ENCODE peak calls at places on chromosomes 13 and 19, in six cellular contexts. K, A, Y, E, S and Z are unnamed samples.

GRCh38 chr13:29101404-29101803 is 281.3 kb downstream of the MTUS2 start:
- DNase-seq in K (no peak), E (no peak), Y (no peak), S (no peak), A (no peak), Z (no peak)

GRCh38 chr19:42198676-42199439 is 18.6 kb downstream of the DEDD2 start:
- DNase-seq in E (no peak), Y (no peak), K (no peak), S (peak; percentile 15), A (no peak), Z (no peak)

GRCh38 chr13:24706886-24707585 is 26.8 kb downstream of the ATP12A start:
- DNase-seq in A (no peak), K (no peak), Y (no peak), S (no peak), E (no peak), Z (no peak)

GRCh38 chr13:66048888-66049287 is 1181.2 kb downstream of the PCDH9 start:
- DNase-seq in E (no peak), K (no peak), Y (no peak), A (no peak), S (no peak), Z (no peak)

GRCh38 chr19:2026770-2027169 is 11.3 kb upstream of the BTBD2 start:
- DNase-seq in K (no peak), Y (no peak), S (no peak), E (no peak), A (no peak), Z (no peak)

GRCh38 chr13:71625694-71626093 is 241.3 kb downstream of the DACH1 start:
- DNase-seq in E (no peak), A (no peak), Y (no peak), S (no peak), K (no peak), Z (no peak)

GRCh38 chr19:55620410-55620809 is 4.0 kb downstream of the ZNF784 start:
- DNase-seq in S (no peak), Y (no peak), A (no peak), K (no peak), E (no peak), Z (no peak)

GRCh38 chr19:55484571-55485438 is at the start of gene NAT14:
- DNase-seq in E (no peak), K (peak; percentile 39), Y (peak; percentile 95), A (no peak), S (peak; percentile 48), Z (no peak)

GRCh38 chr13:49996166-49996915 is 501 bp upstream of the TRIM13 start:
- DNase-seq in Y (peak; percentile 98), K (peak; percentile 56), E (peak; percentile 93), S (peak; percentile 94), A (peak; percentile 96), Z (peak; percentile 95)

GRCh38 chr19:8640402-8641004 is 10.1 kb downstream of the NFILZ start:
- DNase-seq in Y (no peak), S (no peak), K (peak; percentile 88), A (peak; percentile 77), E (peak; percentile 50), Z (no peak)

GRCh38 chr19:54096642-54097106 is 3.9 kb downstream of the OSCAR start:
- DNase-seq in E (no peak), S (no peak), K (no peak), A (no peak), Y (peak; percentile 23), Z (no peak)

GRCh38 chr13:107119989-107120881 is 552.3 kb upstream of the ARGLU1 start:
- DNase-seq in A (no peak), Y (no peak), K (peak; percentile 85), E (no peak), S (no peak), Z (no peak)

GRCh38 chr19:6528544-6529121 is 2.2 kb upstream of the TNFSF9 start:
- DNase-seq in S (no peak), K (peak; percentile 60), Y (no peak), E (peak; percentile 52), A (peak; percentile 79), Z (peak; percentile 92)

GRCh38 chr19:42467437-42467760 is 24.7 kb upstream of the CXCL17 start:
- DNase-seq in K (no peak), A (no peak), E (no peak), Y (no peak), S (no peak), Z (no peak)

GRCh38 chr13:108947551-108948030 is 318.2 kb downstream of the MYO16 start:
- DNase-seq in Y (no peak), S (no peak), K (no peak), E (peak; percentile 21), A (no peak), Z (no peak)

GRCh38 chr19:46065486-46065885 is 24.7 kb upstream of the IGFL4 start:
- DNase-seq in Y (no peak), K (no peak), A (no peak), S (no peak), E (no peak), Z (no peak)

GRCh38 chr13:113064534-113065405 is 40.8 kb upstream of the F7 start:
- DNase-seq in A (no peak), K (no peak), Y (no peak), S (peak; percentile 36), E (no peak), Z (no peak)

GRCh38 chr13:33213024-33213795 is 72.3 kb downstream of the STARD13 start:
- DNase-seq in K (peak; percentile 46), Y (peak; percentile 53), S (peak; percentile 68), A (no peak), E (no peak), Z (peak; percentile 53)

GRCh38 chr19:6802336-6803035 is 30.0 kb downstream of the VAV1 start:
- DNase-seq in K (no peak), S (peak; percentile 3), Y (peak; percentile 7), E (peak; percentile 35), A (peak; percentile 72), Z (peak; percentile 92)

GRCh38 chr19:48444129-48444932 is 1.5 kb upstream of the GRWD1 start:
- DNase-seq in Y (no peak), E (no peak), A (no peak), S (no peak), K (no peak), Z (no peak)

GRCh38 chr13:110790371-110790770 is 76.9 kb downstream of the ING1 start:
- DNase-seq in A (no peak), S (no peak), Y (no peak), E (no peak), K (no peak), Z (no peak)
- H3K4me1 ChIP-seq in A (no peaks in the 10 kb centered on the region), S (no peaks in the 10 kb centered on the region), Y (peaks cover 8% of the 10 kb centered on the region), E (peaks cover 6% of the 10 kb centered on the region), K (peaks cover 4% of the 10 kb centered on the region), Z (no peaks in the 10 kb centered on the region)

DNA sequence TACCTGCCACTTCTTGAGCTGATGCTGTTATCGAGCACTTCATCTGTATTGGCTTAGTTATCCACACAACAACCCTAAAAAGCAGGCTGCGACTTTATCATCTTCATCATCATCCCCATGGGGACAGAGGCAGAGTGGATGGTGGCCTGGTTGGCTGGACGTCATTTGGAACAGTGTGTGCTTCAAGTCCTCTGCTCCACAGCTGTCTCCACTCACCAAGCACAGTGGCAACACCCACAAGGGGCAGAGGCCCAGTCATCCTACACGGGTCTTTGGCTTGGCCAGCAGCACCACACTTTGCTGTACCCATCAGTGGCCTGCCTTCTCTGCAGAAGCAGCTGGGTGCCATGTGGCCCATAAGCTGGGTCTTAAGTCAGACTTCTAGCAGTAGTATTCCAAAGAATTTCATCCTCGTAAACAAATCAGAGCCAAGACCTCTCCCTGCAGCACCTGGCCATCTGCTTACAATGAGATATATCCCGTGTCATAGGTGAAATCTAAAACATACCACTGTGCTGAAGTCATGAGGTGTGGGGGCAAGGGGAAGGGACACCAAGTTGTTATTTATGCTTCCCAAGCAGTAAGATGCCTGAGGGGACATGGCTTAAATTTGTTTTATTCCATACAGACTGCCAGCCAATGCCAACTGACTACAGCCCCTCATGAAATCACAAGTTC is 47.9 kb upstream of the EPHX3 start:
- DNase-seq in K (no peak), S (no peak), A (no peak), E (peak; percentile 95), Y (no peak), Z (no peak)
- H3K4me1 ChIP-seq in K (peaks cover 95% of the 10 kb centered on the region), S (peaks cover 98% of the 10 kb centered on the region), A (peaks cover 36% of the 10 kb centered on the region), E (peaks cover 99% of the 10 kb centered on the region), Y (peaks cover 49% of the 10 kb centered on the region), Z (peaks cover 100% of the 10 kb centered on the region)

DNA sequence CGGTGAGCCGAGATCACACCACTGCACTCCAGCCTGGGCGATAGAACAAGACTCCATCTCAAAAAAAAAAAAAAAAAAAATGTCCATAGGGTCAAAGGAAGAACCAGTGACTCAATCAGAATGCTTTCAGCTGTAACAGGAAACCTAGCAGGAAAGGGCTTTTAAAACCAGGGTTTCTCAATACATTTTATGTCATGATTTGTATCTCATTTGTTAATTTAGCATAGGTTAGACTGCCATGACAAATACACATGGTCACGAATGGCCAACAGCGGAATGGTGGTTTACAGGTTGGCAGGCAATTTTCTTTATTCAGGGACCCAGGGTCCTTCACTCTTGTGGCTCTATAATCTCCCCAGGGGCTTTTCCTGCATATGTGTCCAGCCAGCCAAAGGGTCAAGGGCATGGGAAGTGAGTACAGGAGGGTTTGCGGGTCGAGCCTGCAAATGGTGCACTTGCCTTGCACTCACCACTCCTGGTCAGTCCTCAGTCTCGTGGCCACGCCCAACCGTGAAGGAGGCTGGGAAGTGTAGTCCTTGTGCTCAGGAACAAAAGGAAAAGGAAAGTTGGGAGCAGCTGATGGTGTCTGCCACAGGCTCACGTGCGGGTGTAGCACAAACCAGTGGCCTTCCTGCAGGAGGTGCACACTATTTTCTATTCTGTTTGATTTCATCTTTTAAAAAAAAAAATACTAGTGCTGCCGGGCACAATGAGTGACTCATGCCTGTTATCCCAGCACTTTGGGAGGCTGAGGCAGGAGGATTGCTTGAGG is 14.8 kb downstream of the DHX34 start:
- DNase-seq in A (no peak), E (no peak), S (no peak), Y (peak; percentile 28), K (no peak), Z (no peak)
- H3K4me1 ChIP-seq in A (no peaks in the 10 kb centered on the region), E (no peaks in the 10 kb centered on the region), S (peaks cover 4% of the 10 kb centered on the region), Y (no peaks in the 10 kb centered on the region), K (no peaks in the 10 kb centered on the region), Z (no peaks in the 10 kb centered on the region)

GRCh38 chr19:39661565-39661964 is 5.9 kb downstream of the LGALS16 start:
- DNase-seq in S (no peak), E (no peak), A (no peak), Y (no peak), K (no peak), Z (no peak)

GRCh38 chr19:39660661-39661060 is 4.9 kb downstream of the LGALS16 start:
- DNase-seq in K (no peak), E (no peak), A (no peak), S (no peak), Y (no peak), Z (no peak)

GRCh38 chr19:39659791-39660190 is 4.1 kb downstream of the LGALS16 start:
- DNase-seq in A (no peak), Y (no peak), E (no peak), S (no peak), K (no peak), Z (no peak)

DNA sequence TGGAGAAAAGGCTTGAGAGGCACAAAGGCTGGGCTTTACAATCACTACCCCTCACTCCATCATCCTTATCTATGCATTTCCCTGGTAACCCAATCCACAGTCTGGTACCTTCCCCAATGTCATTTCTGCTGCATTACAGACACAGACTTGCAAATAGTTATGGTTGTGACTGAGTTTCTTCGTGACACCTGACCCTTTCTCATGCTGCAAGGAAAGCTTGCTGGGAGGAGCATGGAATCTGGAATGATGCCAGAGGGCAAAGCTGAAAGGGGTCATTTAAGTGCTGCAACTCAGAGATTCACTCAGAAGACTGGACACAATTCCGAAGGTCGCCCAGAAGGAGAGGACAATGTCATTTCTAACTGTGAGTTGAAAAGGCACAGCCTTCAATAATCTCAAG is at the start of gene LGALS16:
- DNase-seq in E (no peak), Y (no peak), S (no peak), A (no peak), K (no peak), Z (no peak)
- H3K4me1 ChIP-seq in E (no peaks in the 10 kb centered on the region), Y (no peaks in the 10 kb centered on the region), S (no peaks in the 10 kb centered on the region), A (no peaks in the 10 kb centered on the region), K (no peaks in the 10 kb centered on the region), Z (no peaks in the 10 kb centered on the region)